ENCODE peak calls at places on chromosome 4, in eight cellular contexts. One of them, this sample, is unnamed.

GRCh38 chr4:3407930-3408792 is 33.6 kb upstream of the HGFAC start:
- DNase-seq in CD8-positive, alpha-beta T cell: no peak
- DNase-seq in effector memory CD4-positive, alpha-beta T cell: no peak
- DNase-seq in ELR: no peak
- DNase-seq in nephron progenitor cell: no peak
- DNase-seq in activated naive CD4-positive, alpha-beta T cell treated with anti-CD3 and anti-CD28 coated beads, Interleukin-2, amount 50 U/mL, for 16 hours: no peak
- DNase-seq in T-helper 17 cell: no peak
- DNase-seq in left cardiac atrium: peak; percentile 16
- DNase-seq in this sample: no peak

GRCh38 chr4:172692701-172693100 is 475.9 kb upstream of the GALNT7 start:
- DNase-seq in activated naive CD4-positive, alpha-beta T cell treated with anti-CD3 and anti-CD28 coated beads, Interleukin-2, amount 50 U/mL, for 16 hours: no peak
- DNase-seq in effector memory CD4-positive, alpha-beta T cell: no peak
- DNase-seq in CD8-positive, alpha-beta T cell: no peak
- DNase-seq in T-helper 17 cell: no peak
- DNase-seq in ELR: peak; percentile 10
- DNase-seq in nephron progenitor cell: no peak
- DNase-seq in left cardiac atrium: no peak
- DNase-seq in this sample: no peak

GRCh38 chr4:145545538-145546224 is 64.0 kb downstream of the SMAD1 start:
- DNase-seq in nephron progenitor cell: no peak
- DNase-seq in activated naive CD4-positive, alpha-beta T cell treated with anti-CD3 and anti-CD28 coated beads, Interleukin-2, amount 50 U/mL, for 16 hours: no peak
- DNase-seq in ELR: peak; percentile 75
- DNase-seq in effector memory CD4-positive, alpha-beta T cell: no peak
- DNase-seq in left cardiac atrium: no peak
- DNase-seq in T-helper 17 cell: no peak
- DNase-seq in CD8-positive, alpha-beta T cell: no peak
- DNase-seq in this sample: no peak

GRCh38 chr4:2302387-2303119 is 40.6 kb upstream of the MXD4 start:
- DNase-seq in ELR: no peak
- DNase-seq in left cardiac atrium: no peak
- DNase-seq in T-helper 17 cell: no peak
- DNase-seq in effector memory CD4-positive, alpha-beta T cell: no peak
- DNase-seq in nephron progenitor cell: no peak
- DNase-seq in CD8-positive, alpha-beta T cell: no peak
- DNase-seq in activated naive CD4-positive, alpha-beta T cell treated with anti-CD3 and anti-CD28 coated beads, Interleukin-2, amount 50 U/mL, for 16 hours: no peak
- DNase-seq in this sample: no peak

GRCh38 chr4:2375427-2375826 is 43.0 kb downstream of the ZFYVE28 start:
- DNase-seq in T-helper 17 cell: no peak
- DNase-seq in left cardiac atrium: no peak
- DNase-seq in CD8-positive, alpha-beta T cell: no peak
- DNase-seq in effector memory CD4-positive, alpha-beta T cell: no peak
- DNase-seq in ELR: no peak
- DNase-seq in nephron progenitor cell: no peak
- DNase-seq in activated naive CD4-positive, alpha-beta T cell treated with anti-CD3 and anti-CD28 coated beads, Interleukin-2, amount 50 U/mL, for 16 hours: no peak
- DNase-seq in this sample: no peak

GRCh38 chr4:7960017-7960789 is 20.5 kb upstream of the AFAP1 start:
- DNase-seq in activated naive CD4-positive, alpha-beta T cell treated with anti-CD3 and anti-CD28 coated beads, Interleukin-2, amount 50 U/mL, for 16 hours: no peak
- DNase-seq in left cardiac atrium: no peak
- DNase-seq in ELR: peak; percentile 85
- DNase-seq in effector memory CD4-positive, alpha-beta T cell: no peak
- DNase-seq in T-helper 17 cell: no peak
- DNase-seq in CD8-positive, alpha-beta T cell: no peak
- DNase-seq in nephron progenitor cell: no peak
- DNase-seq in this sample: no peak

GRCh38 chr4:176036585-176037205 is 28.9 kb upstream of the WDR17 start:
- DNase-seq in T-helper 17 cell: no peak
- DNase-seq in CD8-positive, alpha-beta T cell: no peak
- DNase-seq in activated naive CD4-positive, alpha-beta T cell treated with anti-CD3 and anti-CD28 coated beads, Interleukin-2, amount 50 U/mL, for 16 hours: no peak
- DNase-seq in left cardiac atrium: no peak
- DNase-seq in ELR: no peak
- DNase-seq in effector memory CD4-positive, alpha-beta T cell: no peak
- DNase-seq in nephron progenitor cell: no peak
- DNase-seq in this sample: no peak

GRCh38 chr4:98260579-98261290 is 449 bp upstream of the RAP1GDS1 start:
- DNase-seq in nephron progenitor cell: peak; percentile 95
- DNase-seq in activated naive CD4-positive, alpha-beta T cell treated with anti-CD3 and anti-CD28 coated beads, Interleukin-2, amount 50 U/mL, for 16 hours: peak; percentile 94
- DNase-seq in effector memory CD4-positive, alpha-beta T cell: peak; percentile 79
- DNase-seq in left cardiac atrium: peak; percentile 97
- DNase-seq in CD8-positive, alpha-beta T cell: peak; percentile 88
- DNase-seq in ELR: peak; percentile 95
- DNase-seq in T-helper 17 cell: peak; percentile 73
- DNase-seq in this sample: peak; percentile 79

GRCh38 chr4:125735107-125735506 is 420.4 kb downstream of the FAT4 start:
- DNase-seq in left cardiac atrium: peak; percentile 68
- DNase-seq in activated naive CD4-positive, alpha-beta T cell treated with anti-CD3 and anti-CD28 coated beads, Interleukin-2, amount 50 U/mL, for 16 hours: no peak
- DNase-seq in CD8-positive, alpha-beta T cell: no peak
- DNase-seq in T-helper 17 cell: no peak
- DNase-seq in effector memory CD4-positive, alpha-beta T cell: no peak
- DNase-seq in ELR: peak; percentile 92
- DNase-seq in nephron progenitor cell: peak; percentile 29
- DNase-seq in this sample: no peak

GRCh38 chr4:3828546-3828945 is 62.4 kb downstream of the ADRA2C start:
- DNase-seq in CD8-positive, alpha-beta T cell: no peak
- DNase-seq in T-helper 17 cell: no peak
- DNase-seq in nephron progenitor cell: no peak
- DNase-seq in ELR: no peak
- DNase-seq in activated naive CD4-positive, alpha-beta T cell treated with anti-CD3 and anti-CD28 coated beads, Interleukin-2, amount 50 U/mL, for 16 hours: no peak
- DNase-seq in left cardiac atrium: peak; percentile 4
- DNase-seq in effector memory CD4-positive, alpha-beta T cell: no peak
- DNase-seq in this sample: no peak